ENCODE peak calls at places on chromosome 2, in eight cellular contexts. L, J, I, P, X, N, S and B are unnamed samples.

GRCh38 chr2:229713371-229714079 is 830 bp downstream of the DNER start:
- DNase-seq in I (no peak), N (no peak), P (no peak), S (no peak), X (no peak), J (no peak), L (no peak), B (no peak)

GRCh38 chr2:42809131-42809875 is 16.9 kb upstream of the HAAO start:
- DNase-seq in L (no peak), I (no peak), X (peak), N (peak), J (no peak), S (no peak), P (no peak), B (no peak)

GRCh38 chr2:70861774-70862644 is 26.4 kb upstream of the CD207 start:
- DNase-seq in X (peak), J (peak), P (peak), L (peak), S (peak), I (peak), N (peak), B (peak)

GRCh38 chr2:9145109-9145751 is 61.4 kb upstream of the ASAP2 start:
- DNase-seq in S (no peak), J (peak), P (no peak), L (no peak), N (no peak), X (no peak), I (no peak), B (no peak)

GRCh38 chr2:66862871-66863650 is 428.1 kb downstream of the MEIS1 start:
- DNase-seq in N (no peak), L (no peak), I (no peak), X (no peak), S (no peak), P (no peak), J (peak), B (no peak)

GRCh38 chr2:53865264-53865663 is 5.5 kb upstream of the GPR75 start:
- DNase-seq in L (no peak), I (no peak), S (no peak), J (no peak), X (no peak), P (no peak), N (no peak), B (no peak)

GRCh38 chr2:170243898-170244297 is 66.0 kb downstream of the MYO3B start:
- DNase-seq in I (no peak), X (no peak), L (no peak), S (no peak), N (no peak), J (no peak), P (no peak), B (no peak)

GRCh38 chr2:135985826-135986393 is 484 bp upstream of the DARS1 start:
- DNase-seq in P (no peak), S (peak), L (no peak), I (no peak), X (no peak), N (no peak), J (no peak), B (no peak)

GRCh38 chr2:148978026-148978685 is 60.3 kb upstream of the LYPD6B start:
- DNase-seq in N (no peak), J (no peak), S (no peak), L (no peak), I (no peak), X (no peak), P (no peak), B (no peak)

GRCh38 chr2:767944-768343 is 90.7 kb upstream of the TMEM18 start:
- DNase-seq in P (no peak), S (no peak), N (no peak), I (no peak), X (no peak), J (no peak), L (no peak), B (no peak)

GRCh38 chr2:85772019-85772745 is 18.4 kb downstream of the ATOH8 start:
- DNase-seq in N (peak), L (peak), X (peak), J (peak), P (peak), I (no peak), S (peak), B (peak)

GRCh38 chr2:12169721-12170120 is 423.3 kb downstream of the LPIN1 start:
- DNase-seq in J (peak), S (peak), I (no peak), P (no peak), X (no peak), L (peak), N (peak), B (no peak)

GRCh38 chr2:73728043-73728442 is 9.1 kb downstream of the TPRKB start:
- DNase-seq in S (no peak), I (no peak), X (no peak), J (no peak), L (no peak), N (no peak), P (no peak), B (no peak)

GRCh38 chr2:173136067-173136466 is 60.4 kb downstream of the MAP3K20 start:
- DNase-seq in N (no peak), I (no peak), J (no peak), L (no peak), S (no peak), X (no peak), P (no peak), B (no peak)

GRCh38 chr2:230335461-230335863 is 8.5 kb downstream of the SP140L start:
- DNase-seq in I (no peak), X (no peak), S (no peak), J (no peak), L (no peak), N (no peak), P (no peak), B (no peak)

GRCh38 chr2:142722569-142722968 is 154.9 kb upstream of the KYNU start:
- DNase-seq in L (no peak), J (no peak), I (no peak), S (no peak), X (no peak), P (no peak), N (no peak), B (no peak)

GRCh38 chr2:3805120-3805519 is 101.7 kb downstream of the DCDC2C start:
- DNase-seq in S (no peak), X (no peak), L (no peak), P (peak), J (no peak), N (no peak), I (no peak), B (no peak)

GRCh38 chr2:27627963-27628766 is 647 bp downstream of the CCDC121 start:
- DNase-seq in I (no peak), P (peak), X (peak), N (peak), S (no peak), L (no peak), J (peak), B (no peak)

GRCh38 chr2:27628767-27629709 is at the start of the genes CCDC121 and GPN1:
- DNase-seq in J (peak), P (peak), S (peak), X (peak), L (peak), I (peak), N (peak), B (peak)

GRCh38 chr2:27621524-27621923 is 7.3 kb downstream of the CCDC121 start:
- DNase-seq in P (no peak), I (no peak), L (no peak), S (no peak), X (no peak), J (no peak), N (no peak), B (no peak)

GRCh38 chr2:27622921-27623384 is 5.9 kb downstream of the CCDC121 start:
- DNase-seq in I (no peak), X (no peak), L (no peak), N (peak), S (no peak), J (peak), P (no peak), B (no peak)

DNA sequence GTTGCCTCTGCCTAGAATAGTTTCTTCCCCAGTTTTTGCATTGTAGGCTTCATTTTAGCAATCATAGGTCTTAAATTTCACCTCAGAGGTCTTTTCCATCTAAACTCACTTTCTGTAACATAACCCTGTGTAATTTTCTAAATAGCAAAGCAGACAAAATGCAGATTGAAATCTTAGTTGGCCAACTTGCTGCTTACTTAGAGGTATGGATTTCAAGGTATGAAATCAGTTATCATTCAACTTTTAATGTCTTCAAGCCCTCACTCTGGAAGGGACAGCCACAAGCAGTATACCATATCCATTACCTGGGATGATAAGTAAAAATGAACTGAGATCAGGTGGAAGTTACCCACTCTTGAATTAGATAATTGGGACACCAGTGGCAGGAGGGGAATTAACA is 3.9 kb downstream of the CCDC121 start:
- DNase-seq in P (no peak), X (no peak), J (no peak), S (no peak), L (no peak), I (no peak), N (no peak), B (no peak)
- TF ChIP-seq CTCF in P (no peak), X (no peak), J (no peak), S (no peak), L (no peak), I (no peak), N (no peak), B (no peak)

GRCh38 chr2:191845876-191846786 is 757 bp downstream of the CAVIN2 start:
- DNase-seq in N (no peak), S (no peak), J (no peak), P (no peak), X (no peak), I (no peak), L (peak), B (no peak)
- TF ChIP-seq CTCF in N (no peak), S (no peak), J (no peak), P (no peak), X (no peak), I (no peak), L (no peak), B (no peak)

GRCh38 chr2:238797537-238797936 is 50.3 kb upstream of the TWIST2 start:
- DNase-seq in N (no peak), X (no peak), S (no peak), P (no peak), L (no peak), J (no peak), I (no peak), B (no peak)

GRCh38 chr2:238793351-238793750 is 54.5 kb upstream of the TWIST2 start:
- DNase-seq in N (no peak), I (no peak), S (no peak), L (no peak), J (no peak), X (no peak), P (no peak), B (peak)

GRCh38 chr2:238794050-238794449 is 53.8 kb upstream of the TWIST2 start:
- DNase-seq in N (no peak), P (no peak), J (no peak), L (no peak), X (no peak), I (no peak), S (no peak), B (no peak)

GRCh38 chr2:238791345-238791744 is 56.5 kb upstream of the TWIST2 start:
- DNase-seq in P (no peak), X (no peak), N (no peak), L (no peak), S (no peak), I (no peak), J (peak), B (no peak)

GRCh38 chr2:238796223-238796885 is 51.5 kb upstream of the TWIST2 start:
- DNase-seq in I (no peak), S (no peak), L (no peak), P (no peak), J (no peak), N (no peak), X (no peak), B (no peak)
- TF ChIP-seq CTCF in I (no peak), S (no peak), L (no peak), P (no peak), J (no peak), N (no peak), X (no peak), B (no peak)

DNA sequence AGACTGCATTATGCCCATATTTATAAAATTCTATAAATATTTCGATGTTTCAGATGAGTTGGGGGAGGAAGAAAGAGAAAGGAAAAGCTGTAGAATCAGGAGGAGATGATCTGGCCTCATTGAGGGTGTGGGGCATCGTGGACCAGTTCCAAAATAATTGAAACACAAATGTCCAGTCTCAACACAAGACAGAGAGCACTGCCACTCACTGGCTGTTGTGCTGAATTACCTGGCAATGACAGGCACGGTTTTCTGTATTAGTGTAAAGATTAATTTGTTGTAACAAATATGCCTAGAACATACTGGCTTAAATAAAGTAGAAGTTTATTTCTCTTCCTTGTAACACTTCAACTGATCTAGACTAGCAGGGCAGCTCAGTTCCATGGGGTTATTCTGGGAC is 24.1 kb downstream of the POLE4 start:
- DNase-seq in I (no peak), N (no peak), J (peak), S (no peak), X (no peak), P (no peak), L (no peak), B (no peak)
- TF ChIP-seq CTCF in I (no peak), N (peak), J (no peak), S (no peak), X (no peak), P (peak), L (no peak), B (no peak)

GRCh38 chr2:216059233-216059834 is 22.3 kb downstream of the PECR start:
- DNase-seq in X (no peak), L (no peak), I (no peak), S (no peak), P (no peak), N (no peak), J (no peak), B (no peak)
- TF ChIP-seq CTCF in X (no peak), L (no peak), I (peak), S (no peak), P (peak), N (no peak), J (no peak), B (no peak)